ENCODE peak calls at places on chromosomes 6 and 20, in five cellular contexts. W, U, K, A and P are unnamed samples.
A peak's percentile ranks its signal among the peaks of the same experiment; 100 is the strongest.

GRCh38 chr6:144190051-144190450 is 39.7 kb downstream of the STX11 start:
- DNase-seq in W (no peak), U (no peak), K (no peak), A (no peak), P (no peak)

GRCh38 chr20:8305449-8305978 is 173.4 kb downstream of the PLCB1 start:
- DNase-seq in W (peak; percentile 71), U (peak; percentile 30), K (peak; percentile 33), A (peak; percentile 30), P (peak; percentile 25)

GRCh38 chr6:97203343-97203742 is 79.7 kb downstream of the MMS22L start:
- DNase-seq in W (no peak), U (no peak), K (peak; percentile 53), A (no peak), P (peak; percentile 39)

GRCh38 chr6:117818449-117818848 is 88.6 kb upstream of the SLC35F1 start:
- DNase-seq in W (no peak), U (no peak), K (no peak), A (no peak), P (no peak)

GRCh38 chr6:10968776-10969175 is 75.3 kb downstream of the ELOVL2 start:
- DNase-seq in W (no peak), U (no peak), K (peak; percentile 95), A (no peak), P (no peak)

GRCh38 chr6:134010400-134010799 is 42.0 kb downstream of the SLC2A12 start:
- DNase-seq in W (no peak), U (no peak), K (no peak), A (no peak), P (no peak)

GRCh38 chr6:42091718-42092023 is 41.3 kb downstream of the TAF8 start:
- DNase-seq in W (no peak), U (no peak), K (no peak), A (no peak), P (no peak)

GRCh38 chr20:10558635-10559187 is 115.1 kb downstream of the JAG1 start:
- DNase-seq in W (peak; percentile 44), U (no peak), K (peak; percentile 99), A (peak; percentile 84), P (no peak)

GRCh38 chr6:36852481-36853147 is 13.4 kb upstream of the CPNE5 start:
- DNase-seq in W (no peak), U (no peak), K (peak; percentile 79), A (no peak), P (no peak)

GRCh38 chr6:41723936-41724637 is 11.3 kb downstream of the TFEB start:
- DNase-seq in W (no peak), U (no peak), K (no peak), A (no peak), P (no peak)

GRCh38 chr20:46028772-46029371 is at the start of gene SLC12A5:
- DNase-seq in W (no peak), U (no peak), K (no peak), A (no peak), P (no peak)

GRCh38 chr20:46028110-46028509 is 905 bp upstream of the SLC12A5 start:
- DNase-seq in W (no peak), U (no peak), K (no peak), A (no peak), P (no peak)

GRCh38 chr20:46030290-46031013 is 1.4 kb downstream of the SLC12A5 start:
- DNase-seq in W (no peak), U (no peak), K (no peak), A (no peak), P (peak; percentile 63)

GRCh38 chr20:46025376-46025783 is 3.6 kb upstream of the SLC12A5 start:
- DNase-seq in W (no peak), U (no peak), K (no peak), A (no peak), P (peak; percentile 30)

DNA sequence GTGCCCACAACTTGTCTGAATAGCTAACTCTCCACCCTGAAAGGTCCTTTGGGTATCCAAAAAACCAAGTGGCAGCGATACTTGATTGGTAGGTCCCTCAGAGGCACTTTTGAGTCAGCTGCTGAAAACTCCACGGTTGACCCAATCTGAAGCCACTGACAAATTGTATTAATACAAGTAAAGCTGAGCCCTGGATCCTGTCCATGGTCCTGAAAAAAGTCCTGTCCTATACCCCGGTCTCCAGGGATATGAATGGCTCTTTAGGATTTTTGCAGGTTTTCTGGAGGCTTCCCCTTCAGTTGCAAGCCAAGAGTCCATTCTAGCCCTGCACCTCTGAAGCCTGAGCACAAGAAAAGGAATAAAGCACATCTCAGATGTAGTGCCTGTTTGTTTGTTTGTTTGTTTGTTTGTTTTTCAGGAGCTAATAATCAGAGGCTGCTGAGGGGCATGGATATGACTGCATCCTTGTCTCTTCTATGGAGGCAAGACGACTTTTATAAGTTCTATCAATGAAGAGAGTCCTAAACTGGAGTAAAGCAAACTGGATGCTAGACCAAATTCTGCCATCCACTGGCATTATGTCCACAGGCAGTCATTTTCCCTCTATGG is 1.7 kb upstream of the SLC12A5 start:
- DNase-seq in W (peak; percentile 42), U (peak; percentile 51), K (peak; percentile 61), A (no peak), P (no peak)
- TF ChIP-seq RCOR1 in W (no peak), U (no peak), K (no peak), A (no peak), P (no peak)

GRCh38 chr6:4381379-4381778 is 246.0 kb upstream of the ECI2 start:
- DNase-seq in W (no peak), U (no peak), K (peak; percentile 89), A (no peak), P (no peak)
- H3K4me3 ChIP-seq in W (no peak overlapping the region), U (no peak overlapping the region), K (no peak overlapping the region), A (no peak overlapping the region), P (no peak overlapping the region)

DNA sequence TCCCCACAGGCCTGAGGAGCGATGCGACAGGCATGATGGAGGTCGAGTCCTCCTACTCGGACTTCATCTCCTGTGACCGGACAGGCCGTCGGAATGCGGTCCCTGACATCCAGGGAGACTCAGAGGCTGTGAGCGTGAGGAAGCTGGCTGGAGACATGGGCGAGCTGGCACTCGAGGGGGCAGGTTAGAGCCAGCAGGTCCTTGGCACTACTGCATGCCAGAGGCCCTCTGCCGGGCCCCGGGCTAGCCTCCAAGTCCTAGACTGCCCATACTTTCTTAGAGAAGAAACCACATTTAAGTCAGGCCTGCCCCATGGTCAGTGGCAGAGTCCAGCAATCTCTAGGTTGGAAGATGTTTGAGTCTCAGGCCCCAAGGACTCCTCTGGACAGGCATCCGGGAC is 32.1 kb downstream of the PKIG start:
- DNase-seq in W (no peak), U (no peak), K (no peak), A (no peak), P (no peak)
- TF ChIP-seq RCOR1 in W (no peak), U (no peak), K (no peak), A (no peak), P (no peak)

DNA sequence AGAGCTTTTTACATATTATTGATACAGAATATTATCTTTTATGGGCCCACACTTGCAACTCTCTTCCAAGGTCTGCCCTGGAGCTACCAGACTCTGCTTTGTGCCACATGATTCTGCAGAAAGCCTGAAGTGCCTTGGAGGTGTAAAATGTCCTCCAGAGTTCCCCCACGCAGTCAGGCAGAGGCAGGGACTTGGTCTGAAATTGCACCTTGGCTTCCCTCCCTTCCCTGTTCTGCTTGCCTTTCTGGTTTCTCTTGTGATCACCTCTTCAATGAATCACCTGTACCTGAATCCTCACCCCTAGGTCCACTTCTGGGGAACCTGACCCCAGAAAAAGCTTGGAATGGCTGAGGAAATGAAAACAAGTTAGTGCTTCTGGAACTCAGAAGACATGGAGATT is 43.0 kb upstream of the TGM2 start:
- DNase-seq in W (no peak), U (no peak), K (no peak), A (no peak), P (peak; percentile 1)
- H3K4me3 ChIP-seq in W (no peak overlapping the region), U (no peak overlapping the region), K (no peak overlapping the region), A (no peak overlapping the region), P (no peak overlapping the region)

DNA sequence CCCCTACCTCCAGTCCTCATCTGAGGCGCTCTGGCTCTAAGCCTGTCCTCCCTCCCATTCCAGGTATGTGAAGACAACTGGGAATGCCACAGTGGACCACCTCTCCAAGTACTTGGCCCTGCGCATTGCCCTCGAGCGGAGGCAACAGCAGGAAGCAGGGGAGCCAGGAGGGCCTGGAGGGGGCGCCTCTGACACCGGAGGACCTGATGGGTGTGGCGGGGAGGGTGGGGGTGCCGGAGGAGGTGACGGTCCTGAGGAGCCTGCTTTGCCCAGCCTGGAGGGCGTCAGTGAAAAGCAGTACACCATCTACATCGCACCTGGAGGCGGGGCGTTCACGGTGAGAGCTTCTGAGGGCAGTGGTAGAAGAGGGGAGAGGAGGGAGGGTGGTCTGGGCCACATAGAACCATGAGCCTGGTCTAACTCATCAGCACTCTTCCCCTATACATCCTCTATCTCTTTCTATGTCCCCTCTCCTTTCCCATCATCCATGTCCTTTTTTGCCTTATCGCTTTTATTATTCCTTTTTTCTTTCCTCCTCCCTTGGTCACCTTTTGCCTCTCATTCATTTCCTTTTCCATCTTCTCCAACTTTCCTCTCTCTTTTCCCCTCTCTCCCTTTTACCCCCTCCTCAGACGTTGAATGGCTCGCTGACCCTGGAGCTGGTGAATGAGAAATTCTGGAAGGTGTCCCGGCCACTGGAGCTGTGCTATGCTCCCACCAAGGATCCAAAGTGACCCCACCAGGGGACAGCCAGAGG is 3.5 kb downstream of the RING1 start:
- DNase-seq in W (no peak), U (peak; percentile 63), K (no peak), A (no peak), P (peak; percentile 10)
- TF ChIP-seq RCOR1 in W (no peak), U (no peak), K (no peak), A (no peak), P (no peak)

GRCh38 chr6:47241742-47242482 is 67.8 kb downstream of the TNFRSF21 start:
- DNase-seq in W (peak; percentile 23), U (no peak), K (no peak), A (no peak), P (no peak)
- H3K4me3 ChIP-seq in W (no peak overlapping the region), U (no peak overlapping the region), K (no peak overlapping the region), A (no peak overlapping the region), P (no peak overlapping the region)

GRCh38 chr20:3010985-3011723 is 32.3 kb upstream of the GNRH2 start:
- DNase-seq in W (no peak), U (no peak), K (peak; percentile 61), A (no peak), P (no peak)

GRCh38 chr20:3013771-3014170 is 29.7 kb upstream of the GNRH2 start:
- DNase-seq in W (no peak), U (no peak), K (no peak), A (no peak), P (no peak)

GRCh38 chr20:3011752-3012151 is 31.7 kb upstream of the GNRH2 start:
- DNase-seq in W (no peak), U (no peak), K (no peak), A (no peak), P (no peak)
- TF ChIP-seq RCOR1 in W (no peak), U (no peak), K (no peak), A (no peak), P (no peak)

GRCh38 chr6:3355358-3356055 is 96.8 kb downstream of the PSMG4 start:
- DNase-seq in W (no peak), U (peak; percentile 61), K (no peak), A (no peak), P (no peak)
- H3K4me3 ChIP-seq in W (peak overlapping the region; percentile 39), U (peak overlapping the region; percentile 23), K (peak overlapping the region; percentile 24), A (peak overlapping the region; percentile 37), P (no peak overlapping the region)